ENCODE peak calls at places on chromosomes 7 and 10, in six cellular contexts. One of them, this sample, is unnamed.

GRCh38 chr7:129906700-129907099 is 46.1 kb downstream of the UBE2H start:
- DNase-seq in heart right ventricle: no peak
- DNase-seq in hepatocyte: peak; percentile 62
- DNase-seq in fibroblast of villous mesenchyme: peak; percentile 64
- DNase-seq in astrocyte of the spinal cord: peak; percentile 25
- DNase-seq in tibial artery: no peak
- DNase-seq in this sample: no peak

GRCh38 chr10:49608166-49608758 is 1.8 kb upstream of the SLC18A3 start:
- DNase-seq in astrocyte of the spinal cord: no peak
- DNase-seq in fibroblast of villous mesenchyme: no peak
- DNase-seq in hepatocyte: no peak
- DNase-seq in tibial artery: no peak
- DNase-seq in heart right ventricle: no peak
- DNase-seq in this sample: no peak

GRCh38 chr7:151706568-151707469 is 170.1 kb downstream of the PRKAG2 start:
- DNase-seq in heart right ventricle: no peak
- DNase-seq in tibial artery: no peak
- DNase-seq in hepatocyte: no peak
- DNase-seq in astrocyte of the spinal cord: no peak
- DNase-seq in fibroblast of villous mesenchyme: no peak
- DNase-seq in this sample: no peak

GRCh38 chr10:76036410-76036940 is 605.1 kb downstream of the LRMDA start:
- DNase-seq in hepatocyte: peak; percentile 82
- DNase-seq in tibial artery: peak; percentile 75
- DNase-seq in fibroblast of villous mesenchyme: peak; percentile 71
- DNase-seq in astrocyte of the spinal cord: peak; percentile 71
- DNase-seq in heart right ventricle: peak; percentile 81
- DNase-seq in this sample: peak; percentile 22

GRCh38 chr10:17265468-17265867 is 37.4 kb downstream of the VIM start:
- DNase-seq in tibial artery: no peak
- DNase-seq in heart right ventricle: no peak
- DNase-seq in astrocyte of the spinal cord: no peak
- DNase-seq in hepatocyte: no peak
- DNase-seq in fibroblast of villous mesenchyme: no peak
- DNase-seq in this sample: no peak

GRCh38 chr10:10818082-10818481 is 199.6 kb upstream of the CELF2 start:
- DNase-seq in tibial artery: peak; percentile 83
- DNase-seq in hepatocyte: no peak
- DNase-seq in heart right ventricle: no peak
- DNase-seq in fibroblast of villous mesenchyme: peak; percentile 25
- DNase-seq in astrocyte of the spinal cord: no peak
- DNase-seq in this sample: no peak

GRCh38 chr10:26725837-26726727 is 28.6 kb downstream of the PDSS1 start:
- DNase-seq in astrocyte of the spinal cord: peak; percentile 79
- DNase-seq in tibial artery: no peak
- DNase-seq in fibroblast of villous mesenchyme: peak; percentile 71
- DNase-seq in hepatocyte: peak; percentile 72
- DNase-seq in heart right ventricle: peak; percentile 45
- DNase-seq in this sample: no peak

GRCh38 chr7:33495207-33495606 is 365.8 kb downstream of the BBS9 start:
- DNase-seq in tibial artery: no peak
- DNase-seq in hepatocyte: no peak
- DNase-seq in heart right ventricle: no peak
- DNase-seq in fibroblast of villous mesenchyme: no peak
- DNase-seq in astrocyte of the spinal cord: peak; percentile 55
- DNase-seq in this sample: no peak

GRCh38 chr10:110568055-110568735 is 700 bp downstream of the SMC3 start:
- DNase-seq in tibial artery: peak; percentile 44
- DNase-seq in fibroblast of villous mesenchyme: peak; percentile 30
- DNase-seq in heart right ventricle: no peak
- DNase-seq in astrocyte of the spinal cord: peak; percentile 13
- DNase-seq in hepatocyte: peak; percentile 53
- DNase-seq in this sample: no peak

GRCh38 chr10:124138195-124138882 is 44.9 kb upstream of the CHST15 start:
- DNase-seq in tibial artery: peak; percentile 60
- DNase-seq in heart right ventricle: no peak
- DNase-seq in hepatocyte: no peak
- DNase-seq in fibroblast of villous mesenchyme: peak; percentile 83
- DNase-seq in astrocyte of the spinal cord: peak; percentile 66
- DNase-seq in this sample: no peak

GRCh38 chr10:42783181-42783549 is 570 bp downstream of the BMS1 start:
- DNase-seq in astrocyte of the spinal cord: peak; percentile 71
- DNase-seq in tibial artery: no peak
- DNase-seq in heart right ventricle: peak; percentile 24
- DNase-seq in hepatocyte: peak; percentile 51
- DNase-seq in fibroblast of villous mesenchyme: peak; percentile 61
- DNase-seq in this sample: no peak

GRCh38 chr7:136847858-136848257 is 20.6 kb upstream of the CHRM2 start:
- DNase-seq in hepatocyte: no peak
- DNase-seq in tibial artery: no peak
- DNase-seq in astrocyte of the spinal cord: no peak
- DNase-seq in heart right ventricle: no peak
- DNase-seq in fibroblast of villous mesenchyme: no peak
- DNase-seq in this sample: no peak

GRCh38 chr10:106450966-106451365 is 713.5 kb downstream of the SORCS1 start:
- DNase-seq in astrocyte of the spinal cord: no peak
- DNase-seq in tibial artery: no peak
- DNase-seq in heart right ventricle: no peak
- DNase-seq in hepatocyte: no peak
- DNase-seq in fibroblast of villous mesenchyme: no peak
- DNase-seq in this sample: no peak

GRCh38 chr10:110087682-110088081 is 79.9 kb downstream of the ADD3 start:
- DNase-seq in astrocyte of the spinal cord: no peak
- DNase-seq in hepatocyte: no peak
- DNase-seq in tibial artery: no peak
- DNase-seq in heart right ventricle: no peak
- DNase-seq in fibroblast of villous mesenchyme: no peak
- DNase-seq in this sample: no peak

GRCh38 chr10:110845756-110846620 is 25.7 kb upstream of the PDCD4 start:
- DNase-seq in astrocyte of the spinal cord: no peak
- DNase-seq in hepatocyte: peak; percentile 72
- DNase-seq in fibroblast of villous mesenchyme: no peak
- DNase-seq in tibial artery: no peak
- DNase-seq in heart right ventricle: no peak
- DNase-seq in this sample: no peak

GRCh38 chr10:123760648-123761428 is 94.7 kb downstream of the GPR26 start:
- DNase-seq in hepatocyte: no peak
- DNase-seq in tibial artery: no peak
- DNase-seq in astrocyte of the spinal cord: no peak
- DNase-seq in heart right ventricle: no peak
- DNase-seq in fibroblast of villous mesenchyme: no peak
- DNase-seq in this sample: no peak

GRCh38 chr7:151008511-151009323 is 15.6 kb downstream of the ATG9B start:
- DNase-seq in hepatocyte: peak; percentile 64
- DNase-seq in tibial artery: no peak
- DNase-seq in heart right ventricle: peak; percentile 72
- DNase-seq in astrocyte of the spinal cord: no peak
- DNase-seq in fibroblast of villous mesenchyme: peak; percentile 60
- DNase-seq in this sample: no peak

GRCh38 chr7:73920406-73921134 is 59.6 kb downstream of the TMEM270 start:
- DNase-seq in astrocyte of the spinal cord: no peak
- DNase-seq in hepatocyte: no peak
- DNase-seq in heart right ventricle: no peak
- DNase-seq in tibial artery: no peak
- DNase-seq in fibroblast of villous mesenchyme: no peak
- DNase-seq in this sample: no peak

GRCh38 chr7:21064698-21065648 is 278.3 kb upstream of the SP8 start:
- DNase-seq in hepatocyte: peak; percentile 26
- DNase-seq in tibial artery: no peak
- DNase-seq in fibroblast of villous mesenchyme: no peak
- DNase-seq in heart right ventricle: no peak
- DNase-seq in astrocyte of the spinal cord: no peak
- DNase-seq in this sample: no peak

DNA sequence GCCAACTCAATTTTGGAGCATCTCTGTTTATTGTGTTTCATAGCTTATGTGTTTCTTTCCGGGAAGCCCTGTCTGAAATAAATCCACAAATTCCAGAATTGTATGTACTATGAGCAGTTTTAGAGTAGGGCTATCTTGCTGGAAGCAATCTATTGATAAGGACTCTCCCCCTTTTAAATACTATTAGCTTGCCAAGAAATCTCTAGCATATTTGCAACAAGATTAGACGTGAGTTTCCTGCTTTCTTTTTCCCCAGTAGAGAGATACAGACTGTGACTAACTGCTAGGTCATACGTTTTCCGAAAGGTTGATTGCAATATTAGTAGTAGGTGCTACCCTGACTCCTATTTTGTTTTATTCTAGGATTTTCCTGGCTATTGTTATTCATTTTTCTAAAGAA is 277.0 kb downstream of the MALRD1 start:
- DNase-seq in heart right ventricle: no peak
- DNase-seq in hepatocyte: no peak
- DNase-seq in fibroblast of villous mesenchyme: no peak
- DNase-seq in tibial artery: no peak
- DNase-seq in astrocyte of the spinal cord: no peak
- DNase-seq in this sample: no peak
- H3K4me3 ChIP-seq in heart right ventricle: no peak overlapping the region
- H3K4me3 ChIP-seq in hepatocyte: no peak overlapping the region
- H3K4me3 ChIP-seq in fibroblast of villous mesenchyme: no peak overlapping the region
- H3K4me3 ChIP-seq in tibial artery: no peak overlapping the region
- H3K4me3 ChIP-seq in astrocyte of the spinal cord: no peak overlapping the region
- H3K4me3 ChIP-seq in this sample: no peak overlapping the region

GRCh38 chr7:26292768-26293560 is 1.3 kb downstream of the SNX10 start:
- DNase-seq in astrocyte of the spinal cord: no peak
- DNase-seq in tibial artery: no peak
- DNase-seq in hepatocyte: no peak
- DNase-seq in heart right ventricle: no peak
- DNase-seq in fibroblast of villous mesenchyme: no peak
- DNase-seq in this sample: no peak

GRCh38 chr7:26291251-26291650 is 411 bp upstream of the SNX10 start:
- DNase-seq in fibroblast of villous mesenchyme: no peak
- DNase-seq in hepatocyte: no peak
- DNase-seq in tibial artery: no peak
- DNase-seq in astrocyte of the spinal cord: no peak
- DNase-seq in heart right ventricle: no peak
- DNase-seq in this sample: no peak

GRCh38 chr7:26295015-26295414 is 3.4 kb downstream of the SNX10 start:
- DNase-seq in fibroblast of villous mesenchyme: no peak
- DNase-seq in heart right ventricle: no peak
- DNase-seq in astrocyte of the spinal cord: no peak
- DNase-seq in tibial artery: no peak
- DNase-seq in hepatocyte: no peak
- DNase-seq in this sample: no peak

GRCh38 chr7:26293569-26294308 is 2.1 kb downstream of the SNX10 start:
- DNase-seq in hepatocyte: no peak
- DNase-seq in heart right ventricle: no peak
- DNase-seq in astrocyte of the spinal cord: no peak
- DNase-seq in fibroblast of villous mesenchyme: no peak
- DNase-seq in tibial artery: no peak
- DNase-seq in this sample: peak; percentile 64

DNA sequence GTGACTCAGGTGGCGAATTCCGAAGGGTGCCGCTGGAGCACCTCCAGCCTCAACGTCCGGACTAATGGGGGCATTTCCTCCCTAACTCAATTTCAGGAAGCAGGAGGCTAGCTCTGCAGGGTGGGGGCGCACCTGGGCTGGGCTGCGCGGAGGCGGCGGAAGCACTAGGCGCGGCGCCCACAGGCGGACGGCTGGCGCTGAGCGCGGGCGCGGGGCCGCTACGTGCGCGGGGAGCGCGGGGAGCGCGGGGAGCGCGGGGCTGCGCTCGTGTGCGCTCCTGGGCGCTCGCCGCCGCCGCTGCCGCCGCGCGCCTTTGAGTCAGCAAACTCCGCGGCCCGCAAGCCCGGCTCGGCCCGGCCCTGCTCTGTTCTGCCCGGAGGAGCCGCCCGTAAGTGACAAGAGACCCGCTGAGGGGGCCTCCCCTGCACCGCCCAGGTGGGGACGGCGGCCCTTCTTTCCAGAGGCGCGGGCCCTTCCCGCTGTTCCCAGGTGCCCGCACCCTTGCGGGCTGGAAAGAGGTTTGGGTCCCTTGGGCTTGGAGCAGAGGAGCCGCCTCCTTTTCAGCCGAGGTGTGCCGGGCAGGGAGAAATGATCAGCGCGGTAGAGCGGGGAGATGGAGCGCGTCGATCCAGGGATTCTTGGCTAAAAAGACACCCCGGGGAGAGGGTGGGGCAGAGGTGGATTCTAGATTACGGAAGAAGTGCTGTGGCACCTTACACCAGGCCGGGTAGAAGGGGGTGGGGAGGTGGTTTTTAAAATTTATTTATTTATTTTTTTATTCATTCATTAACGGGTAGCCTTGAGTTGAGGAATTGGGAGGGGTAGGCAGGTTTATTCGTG is at the start of gene SNX10:
- DNase-seq in astrocyte of the spinal cord: no peak
- DNase-seq in fibroblast of villous mesenchyme: no peak
- DNase-seq in tibial artery: peak; percentile 27
- DNase-seq in heart right ventricle: peak; percentile 25
- DNase-seq in hepatocyte: peak; percentile 79
- DNase-seq in this sample: peak; percentile 89
- TF ChIP-seq CTCF in astrocyte of the spinal cord: no peak
- TF ChIP-seq CTCF in fibroblast of villous mesenchyme: no peak
- TF ChIP-seq CTCF in tibial artery: no peak
- TF ChIP-seq CTCF in heart right ventricle: peak; percentile 30
- TF ChIP-seq CTCF in hepatocyte: no peak
- TF ChIP-seq CTCF in this sample: peak; percentile 59

GRCh38 chr7:142812437-142813215 is 41.9 kb downstream of the PRSS2 start:
- DNase-seq in tibial artery: no peak
- DNase-seq in heart right ventricle: no peak
- DNase-seq in hepatocyte: no peak
- DNase-seq in fibroblast of villous mesenchyme: no peak
- DNase-seq in astrocyte of the spinal cord: no peak
- DNase-seq in this sample: peak; percentile 26
- H3K4me3 ChIP-seq in tibial artery: no peak overlapping the region
- H3K4me3 ChIP-seq in heart right ventricle: no peak overlapping the region
- H3K4me3 ChIP-seq in hepatocyte: no peak overlapping the region
- H3K4me3 ChIP-seq in fibroblast of villous mesenchyme: no peak overlapping the region
- H3K4me3 ChIP-seq in astrocyte of the spinal cord: no peak overlapping the region
- H3K4me3 ChIP-seq in this sample: no peak overlapping the region

GRCh38 chr10:126084369-126084768 is 188.0 kb downstream of the FANK1 start:
- DNase-seq in astrocyte of the spinal cord: no peak
- DNase-seq in hepatocyte: no peak
- DNase-seq in tibial artery: no peak
- DNase-seq in heart right ventricle: no peak
- DNase-seq in fibroblast of villous mesenchyme: no peak
- DNase-seq in this sample: no peak

GRCh38 chr10:126090911-126091728 is 194.8 kb downstream of the FANK1 start:
- DNase-seq in heart right ventricle: no peak
- DNase-seq in astrocyte of the spinal cord: peak; percentile 93
- DNase-seq in hepatocyte: no peak
- DNase-seq in fibroblast of villous mesenchyme: peak; percentile 27
- DNase-seq in tibial artery: no peak
- DNase-seq in this sample: no peak

GRCh38 chr10:126087274-126087673 is 190.9 kb downstream of the FANK1 start:
- DNase-seq in hepatocyte: no peak
- DNase-seq in tibial artery: no peak
- DNase-seq in astrocyte of the spinal cord: no peak
- DNase-seq in heart right ventricle: no peak
- DNase-seq in fibroblast of villous mesenchyme: no peak
- DNase-seq in this sample: no peak

GRCh38 chr10:126092806-126093205 is 196.4 kb downstream of the FANK1 start:
- DNase-seq in hepatocyte: no peak
- DNase-seq in heart right ventricle: no peak
- DNase-seq in fibroblast of villous mesenchyme: no peak
- DNase-seq in tibial artery: no peak
- DNase-seq in astrocyte of the spinal cord: peak; percentile 76
- DNase-seq in this sample: no peak

DNA sequence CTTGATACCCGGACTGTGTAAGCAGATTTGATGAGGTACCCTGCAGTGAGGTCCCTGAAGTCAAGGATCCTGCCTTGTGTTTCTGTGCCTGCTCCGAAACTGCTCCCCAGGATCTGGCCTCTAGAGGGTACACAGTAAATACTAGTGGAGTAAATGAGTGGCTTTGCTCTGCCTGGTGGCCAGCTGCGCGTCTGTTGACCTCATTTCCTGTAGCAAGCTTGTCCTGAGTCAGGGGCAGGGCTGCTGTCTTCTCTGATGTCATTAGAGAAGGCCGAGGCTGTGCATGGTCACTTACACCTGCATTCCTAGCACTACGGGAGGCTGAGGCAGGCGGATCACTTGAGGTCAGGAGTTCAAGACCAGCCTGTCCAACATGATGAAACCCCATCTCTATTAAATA is 191.8 kb downstream of the FANK1 start:
- DNase-seq in astrocyte of the spinal cord: peak; percentile 60
- DNase-seq in tibial artery: no peak
- DNase-seq in heart right ventricle: no peak
- DNase-seq in fibroblast of villous mesenchyme: peak; percentile 69
- DNase-seq in hepatocyte: no peak
- DNase-seq in this sample: no peak
- TF ChIP-seq CTCF in astrocyte of the spinal cord: peak; percentile 8
- TF ChIP-seq CTCF in tibial artery: no peak
- TF ChIP-seq CTCF in heart right ventricle: no peak
- TF ChIP-seq CTCF in fibroblast of villous mesenchyme: peak; percentile 20
- TF ChIP-seq CTCF in hepatocyte: no peak
- TF ChIP-seq CTCF in this sample: no peak

This sample was measured in GM06990.